ENCODE peak calls at places on chromosomes 6 and 20, in four cellular contexts. One of them, this sample, is unnamed.

GRCh38 chr6:29232725-29233124 is 62.0 kb downstream of the OR2J2 start:
- DNase-seq in astrocyte of the spinal cord: no peak
- DNase-seq in mucosa of descending colon: no peak
- DNase-seq in lower lobe of right lung: no peak
- DNase-seq in this sample: no peak

GRCh38 chr6:139855741-139856206 is 481.3 kb upstream of the CITED2 start:
- DNase-seq in lower lobe of right lung: no peak
- DNase-seq in astrocyte of the spinal cord: peak
- DNase-seq in mucosa of descending colon: no peak
- DNase-seq in this sample: peak

GRCh38 chr20:50670126-50670862 is 21.0 kb downstream of the RIPOR3 start:
- DNase-seq in lower lobe of right lung: no peak
- DNase-seq in mucosa of descending colon: no peak
- DNase-seq in astrocyte of the spinal cord: no peak
- DNase-seq in this sample: no peak

GRCh38 chr20:41664584-41664983 is 46.4 kb upstream of the CHD6 start:
- DNase-seq in astrocyte of the spinal cord: no peak
- DNase-seq in mucosa of descending colon: no peak
- DNase-seq in lower lobe of right lung: no peak
- DNase-seq in this sample: no peak

GRCh38 chr6:43129434-43130194 is 41.5 kb upstream of the SRF start:
- DNase-seq in lower lobe of right lung: no peak
- DNase-seq in mucosa of descending colon: peak
- DNase-seq in astrocyte of the spinal cord: no peak
- DNase-seq in this sample: no peak

GRCh38 chr20:63290677-63291472 is 2.1 kb upstream of the COL20A1 start:
- DNase-seq in lower lobe of right lung: no peak
- DNase-seq in mucosa of descending colon: peak
- DNase-seq in astrocyte of the spinal cord: no peak
- DNase-seq in this sample: no peak

GRCh38 chr20:43983359-43983758 is 68.7 kb downstream of the TOX2 start:
- DNase-seq in mucosa of descending colon: peak
- DNase-seq in lower lobe of right lung: no peak
- DNase-seq in astrocyte of the spinal cord: no peak
- DNase-seq in this sample: no peak

GRCh38 chr6:33445020-33445676 is 9.2 kb upstream of the ZBTB9 start:
- DNase-seq in mucosa of descending colon: no peak
- DNase-seq in astrocyte of the spinal cord: no peak
- DNase-seq in lower lobe of right lung: no peak
- DNase-seq in this sample: no peak

GRCh38 chr6:195861-196360 is 96.4 kb upstream of the DUSP22 start:
- DNase-seq in astrocyte of the spinal cord: no peak
- DNase-seq in lower lobe of right lung: peak
- DNase-seq in mucosa of descending colon: peak
- DNase-seq in this sample: no peak

GRCh38 chr20:20497242-20497985 is 129.5 kb downstream of the INSM1 start:
- DNase-seq in mucosa of descending colon: no peak
- DNase-seq in astrocyte of the spinal cord: no peak
- DNase-seq in lower lobe of right lung: no peak
- DNase-seq in this sample: no peak

GRCh38 chr6:42766163-42766670 is 15.6 kb upstream of the BICRAL start:
- DNase-seq in astrocyte of the spinal cord: peak
- DNase-seq in mucosa of descending colon: no peak
- DNase-seq in lower lobe of right lung: no peak
- DNase-seq in this sample: no peak

GRCh38 chr6:30171677-30172471 is 8.5 kb downstream of the TRIM15 start:
- DNase-seq in mucosa of descending colon: no peak
- DNase-seq in lower lobe of right lung: peak
- DNase-seq in astrocyte of the spinal cord: peak
- DNase-seq in this sample: no peak

GRCh38 chr20:43961541-43962471 is 47.2 kb downstream of the TOX2 start:
- DNase-seq in astrocyte of the spinal cord: no peak
- DNase-seq in lower lobe of right lung: no peak
- DNase-seq in mucosa of descending colon: no peak
- DNase-seq in this sample: no peak

GRCh38 chr20:12175538-12175937 is 257.8 kb downstream of the BTBD3 start:
- DNase-seq in astrocyte of the spinal cord: no peak
- DNase-seq in mucosa of descending colon: no peak
- DNase-seq in lower lobe of right lung: no peak
- DNase-seq in this sample: no peak

GRCh38 chr20:59571591-59572314 is 32.6 kb upstream of the PHACTR3 start:
- DNase-seq in mucosa of descending colon: peak
- DNase-seq in astrocyte of the spinal cord: peak
- DNase-seq in lower lobe of right lung: peak
- DNase-seq in this sample: no peak

GRCh38 chr20:49508435-49509199 is 26.1 kb upstream of the KCNB1 start:
- DNase-seq in mucosa of descending colon: peak
- DNase-seq in lower lobe of right lung: no peak
- DNase-seq in astrocyte of the spinal cord: peak
- DNase-seq in this sample: no peak

GRCh38 chr20:51750037-51750769 is 18.0 kb downstream of the ATP9A start:
- DNase-seq in mucosa of descending colon: peak
- DNase-seq in astrocyte of the spinal cord: peak
- DNase-seq in lower lobe of right lung: peak
- DNase-seq in this sample: peak

GRCh38 chr6:157163434-157164159 is 159.7 kb downstream of the TMEM242 start:
- DNase-seq in astrocyte of the spinal cord: no peak
- DNase-seq in lower lobe of right lung: no peak
- DNase-seq in mucosa of descending colon: no peak
- DNase-seq in this sample: no peak

GRCh38 chr6:85451586-85452306 is 1.9 kb downstream of the NT5E start:
- DNase-seq in lower lobe of right lung: no peak
- DNase-seq in mucosa of descending colon: no peak
- DNase-seq in astrocyte of the spinal cord: no peak
- DNase-seq in this sample: no peak

GRCh38 chr6:85453052-85453451 is 3.2 kb downstream of the NT5E start:
- DNase-seq in mucosa of descending colon: no peak
- DNase-seq in astrocyte of the spinal cord: no peak
- DNase-seq in lower lobe of right lung: no peak
- DNase-seq in this sample: no peak

GRCh38 chr6:85453490-85453889 is 3.6 kb downstream of the NT5E start:
- DNase-seq in mucosa of descending colon: no peak
- DNase-seq in astrocyte of the spinal cord: no peak
- DNase-seq in lower lobe of right lung: no peak
- DNase-seq in this sample: no peak

GRCh38 chr6:85450578-85450884 is 648 bp downstream of the NT5E start:
- DNase-seq in lower lobe of right lung: no peak
- DNase-seq in mucosa of descending colon: no peak
- DNase-seq in astrocyte of the spinal cord: no peak
- DNase-seq in this sample: no peak

DNA sequence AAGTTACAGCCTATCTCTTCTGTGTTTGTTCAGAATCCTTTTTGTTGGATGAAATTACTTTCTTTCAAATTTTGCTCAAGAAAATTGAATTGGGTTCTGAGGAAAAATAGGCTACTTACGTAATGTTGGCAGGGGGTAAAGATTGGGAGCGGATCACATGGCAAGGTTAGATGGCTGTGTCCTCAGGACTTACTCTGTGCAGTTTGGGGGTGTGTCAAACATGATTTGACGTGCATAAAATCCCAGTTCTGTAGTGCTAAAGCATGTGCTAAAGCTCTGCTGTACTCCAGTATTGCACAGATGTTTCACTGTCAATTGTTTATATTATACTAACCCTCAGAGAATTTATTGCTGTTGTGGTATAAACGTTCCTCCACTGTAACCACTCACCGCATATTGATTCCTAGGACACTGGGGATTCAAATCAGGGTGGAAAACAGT is 2.6 kb downstream of the NT5E start:
- DNase-seq in lower lobe of right lung: no peak
- DNase-seq in mucosa of descending colon: peak
- DNase-seq in astrocyte of the spinal cord: peak
- DNase-seq in this sample: no peak
- H3K4me3 ChIP-seq in lower lobe of right lung: no peak
- H3K4me3 ChIP-seq in mucosa of descending colon: no peak
- H3K4me3 ChIP-seq in astrocyte of the spinal cord: peak
- H3K4me3 ChIP-seq in this sample: peak

GRCh38 chr20:54479138-54479906 is 3.9 kb downstream of the DOK5 start:
- DNase-seq in lower lobe of right lung: no peak
- DNase-seq in astrocyte of the spinal cord: no peak
- DNase-seq in mucosa of descending colon: no peak
- DNase-seq in this sample: no peak
- TF ChIP-seq CTCF in lower lobe of right lung: no peak
- TF ChIP-seq CTCF in astrocyte of the spinal cord: peak
- TF ChIP-seq CTCF in mucosa of descending colon: no peak
- TF ChIP-seq CTCF in this sample: peak

DNA sequence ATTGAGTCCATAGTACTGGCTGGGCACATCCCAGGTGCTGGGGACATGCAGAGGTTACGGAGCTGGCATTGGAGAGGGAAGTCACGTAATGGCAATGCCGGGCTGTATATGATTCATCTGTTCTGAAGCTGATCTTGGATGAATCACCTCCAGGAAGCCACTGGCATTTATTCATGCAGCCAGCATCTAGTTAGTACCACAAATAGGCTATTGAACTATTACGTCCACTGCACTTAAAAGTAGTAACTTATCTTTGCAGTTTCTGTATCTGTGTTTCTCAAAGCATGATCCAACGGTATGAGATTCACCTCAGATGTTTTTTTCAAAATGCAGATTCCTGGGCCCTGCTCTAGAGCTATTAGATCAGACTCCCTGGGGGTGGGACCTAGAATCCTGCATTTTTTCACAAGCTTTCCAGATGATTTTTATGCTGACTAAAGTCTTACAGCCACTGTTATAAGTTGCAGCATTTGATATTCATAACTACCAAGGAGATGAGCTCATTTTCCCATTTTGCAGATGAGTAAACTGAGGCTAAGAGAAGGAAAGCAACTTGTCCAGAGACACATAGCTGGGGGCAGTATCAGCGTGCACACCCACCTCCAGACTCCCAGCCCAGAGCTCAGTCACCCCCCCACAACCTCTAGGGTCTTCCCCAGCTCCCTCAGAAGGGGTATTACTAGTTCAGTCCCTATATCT is 44.0 kb upstream of the ID1 start:
- DNase-seq in lower lobe of right lung: no peak
- DNase-seq in mucosa of descending colon: no peak
- DNase-seq in astrocyte of the spinal cord: peak
- DNase-seq in this sample: peak
- H3K4me3 ChIP-seq in lower lobe of right lung: no peak
- H3K4me3 ChIP-seq in mucosa of descending colon: no peak
- H3K4me3 ChIP-seq in astrocyte of the spinal cord: no peak
- H3K4me3 ChIP-seq in this sample: no peak

GRCh38 chr20:7361321-7361720 is 578.9 kb downstream of the HAO1 start:
- DNase-seq in lower lobe of right lung: no peak
- DNase-seq in astrocyte of the spinal cord: no peak
- DNase-seq in mucosa of descending colon: no peak
- DNase-seq in this sample: no peak

GRCh38 chr20:7355056-7355455 is 585.2 kb downstream of the HAO1 start:
- DNase-seq in mucosa of descending colon: no peak
- DNase-seq in lower lobe of right lung: no peak
- DNase-seq in astrocyte of the spinal cord: no peak
- DNase-seq in this sample: no peak

GRCh38 chr20:7362601-7363000 is 577.7 kb downstream of the HAO1 start:
- DNase-seq in lower lobe of right lung: no peak
- DNase-seq in mucosa of descending colon: no peak
- DNase-seq in astrocyte of the spinal cord: no peak
- DNase-seq in this sample: no peak

GRCh38 chr20:7359739-7360138 is 580.5 kb downstream of the HAO1 start:
- DNase-seq in lower lobe of right lung: no peak
- DNase-seq in mucosa of descending colon: no peak
- DNase-seq in astrocyte of the spinal cord: no peak
- DNase-seq in this sample: no peak

DNA sequence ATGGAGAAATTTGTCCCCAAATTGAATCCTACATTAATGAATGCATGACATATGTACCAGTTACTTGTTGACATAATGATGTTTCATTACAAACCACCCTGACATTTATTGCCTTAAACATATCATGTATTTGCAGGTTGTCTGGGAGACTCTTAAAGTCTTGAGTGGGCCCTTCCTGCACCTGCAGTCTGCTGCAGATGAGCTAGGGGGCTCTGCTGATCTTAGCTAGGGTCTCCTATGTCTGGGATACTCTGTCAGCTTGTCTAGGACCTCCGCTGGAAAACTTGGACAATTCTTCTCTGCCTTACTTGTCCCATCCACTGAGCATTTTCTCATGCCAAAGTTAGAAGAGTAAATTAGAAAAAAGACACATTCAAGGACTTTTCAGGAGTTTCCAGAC is 581.6 kb downstream of the HAO1 start:
- DNase-seq in astrocyte of the spinal cord: no peak
- DNase-seq in mucosa of descending colon: no peak
- DNase-seq in lower lobe of right lung: no peak
- DNase-seq in this sample: no peak
- TF ChIP-seq CTCF in astrocyte of the spinal cord: peak
- TF ChIP-seq CTCF in mucosa of descending colon: no peak
- TF ChIP-seq CTCF in lower lobe of right lung: no peak
- TF ChIP-seq CTCF in this sample: no peak

DNA sequence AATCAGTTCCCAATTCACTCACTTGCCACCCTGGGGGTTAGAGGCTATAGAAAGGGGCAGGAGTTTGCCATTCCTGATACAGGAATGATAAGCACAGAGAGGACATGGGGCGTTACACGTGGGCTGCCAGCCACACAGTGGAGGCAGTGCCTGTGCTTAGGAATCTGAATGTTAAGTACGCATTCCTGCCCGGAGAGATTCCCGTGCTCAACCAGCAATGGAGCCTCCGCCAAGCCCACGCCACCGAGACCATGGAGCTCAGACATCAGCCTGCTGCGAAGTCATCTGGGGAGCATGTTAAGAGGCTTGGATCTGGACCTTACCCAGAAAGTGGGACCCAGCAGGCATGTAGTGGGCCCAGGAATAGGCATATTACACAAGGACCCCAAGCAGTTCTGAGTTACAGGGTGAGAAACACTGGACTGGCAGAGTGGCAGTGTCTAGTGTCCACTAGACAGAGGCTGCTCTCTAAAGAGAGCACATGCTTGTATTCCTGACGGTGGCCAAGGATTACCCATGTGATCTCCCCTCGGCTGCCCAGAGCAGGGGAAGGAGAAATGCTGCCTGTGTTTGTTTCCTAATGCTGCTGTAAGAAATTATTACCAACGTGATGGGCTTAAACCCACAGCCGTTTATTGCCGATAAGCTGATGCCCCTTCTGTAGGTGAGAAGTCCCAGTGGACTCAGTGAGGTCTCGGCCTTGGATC is 138.2 kb downstream of the BMP7 start:
- DNase-seq in astrocyte of the spinal cord: no peak
- DNase-seq in mucosa of descending colon: no peak
- DNase-seq in lower lobe of right lung: no peak
- DNase-seq in this sample: no peak
- H3K4me3 ChIP-seq in astrocyte of the spinal cord: no peak
- H3K4me3 ChIP-seq in mucosa of descending colon: no peak
- H3K4me3 ChIP-seq in lower lobe of right lung: no peak
- H3K4me3 ChIP-seq in this sample: no peak

This sample was measured in AG04449.